ENCODE peak calls at places on chromosomes 13 and 19, in nine cellular contexts. L is thoracic aorta, E is AG04450, C is tibial nerve, Z is epithelial cell of proximal tubule, F is fibroblast of lung, D is right atrium auricular region, M is Peyer's patch, U is cardiac muscle cell. V is an unnamed sample.

GRCh38 chr19:5170329-5170745 is 170.3 kb downstream of the PTPRS start:
- DNase-seq in L (no peak), E (no peak), C (no peak), Z (no peak), F (no peak), D (no peak), M (peak), U (no peak), V (no peak)

GRCh38 chr13:99859178-99860177 is 112.1 kb downstream of the ZIC5 start:
- DNase-seq in L (no peak), E (no peak), C (no peak), Z (no peak), F (no peak), D (no peak), M (no peak), U (no peak), V (no peak)

GRCh38 chr19:38152461-38153379 is 71.3 kb downstream of the DPF1 start:
- DNase-seq in L (no peak), E (no peak), C (no peak), Z (no peak), F (peak), D (no peak), M (no peak), U (peak), V (no peak)

GRCh38 chr19:18294467-18294864 is 13.0 kb upstream of the JUND start:
- DNase-seq in L (no peak), E (no peak), C (no peak), Z (no peak), F (no peak), D (no peak), M (peak), U (no peak), V (no peak)

GRCh38 chr13:44398606-44399005 is 25.0 kb downstream of the SERP2 start:
- DNase-seq in L (no peak), E (no peak), C (no peak), Z (no peak), F (no peak), D (no peak), M (no peak), U (no peak), V (no peak)

GRCh38 chr13:110525328-110526319 is 35.9 kb downstream of the RAB20 start:
- DNase-seq in L (no peak), E (no peak), C (no peak), Z (no peak), F (no peak), D (no peak), M (peak), U (no peak), V (no peak)

GRCh38 chr19:43594710-43595604 is 977 bp downstream of the IRGQ start:
- DNase-seq in L (no peak), E (no peak), C (no peak), Z (no peak), F (peak), D (peak), M (peak), U (peak), V (peak)

GRCh38 chr19:35247526-35248309 is 1.1 kb upstream of the LSR start:
- DNase-seq in L (no peak), E (no peak), C (no peak), Z (peak), F (no peak), D (peak), M (peak), U (no peak), V (no peak)

GRCh38 chr19:35140207-35140897 is 1.7 kb downstream of the FXYD1 start:
- DNase-seq in L (no peak), E (no peak), C (no peak), Z (no peak), F (no peak), D (no peak), M (no peak), U (no peak), V (no peak)

GRCh38 chr13:85816413-85816812 is 17.2 kb upstream of the SLITRK6 start:
- DNase-seq in L (no peak), E (no peak), C (no peak), Z (no peak), F (peak), D (no peak), M (no peak), U (peak), V (no peak)

GRCh38 chr19:12838182-12838890 is at the start of gene MAST1:
- DNase-seq in L (no peak), E (no peak), C (no peak), Z (no peak), F (no peak), D (no peak), M (no peak), U (peak), V (peak)

GRCh38 chr13:92074658-92075057 is 676.2 kb downstream of the GPC5 start:
- DNase-seq in L (no peak), E (no peak), C (no peak), Z (peak), F (peak), D (no peak), M (no peak), U (peak), V (no peak)

GRCh38 chr19:33613601-33614000 is 8.2 kb upstream of the CHST8 start:
- DNase-seq in L (no peak), E (no peak), C (no peak), Z (no peak), F (no peak), D (no peak), M (no peak), U (no peak), V (no peak)

GRCh38 chr13:48585456-48585840 is 52.6 kb upstream of the RCBTB2 start:
- DNase-seq in L (no peak), E (no peak), C (no peak), Z (no peak), F (peak), D (no peak), M (no peak), U (peak), V (peak)

GRCh38 chr19:10826846-10827245 is 9.2 kb downstream of the TMED1 start:
- DNase-seq in L (no peak), E (no peak), C (no peak), Z (no peak), F (no peak), D (no peak), M (no peak), U (no peak), V (no peak)

GRCh38 chr19:28288850-28289249 is 924.1 kb downstream of the UQCRFS1 start:
- DNase-seq in L (no peak), E (no peak), C (no peak), Z (no peak), F (no peak), D (no peak), M (no peak), U (peak), V (no peak)

GRCh38 chr19:18513868-18514267 is 8.0 kb downstream of the ELL start:
- DNase-seq in L (no peak), E (no peak), C (peak), Z (no peak), F (peak), D (no peak), M (no peak), U (peak), V (peak)

GRCh38 chr13:102002271-102002670 is 399.6 kb downstream of the FGF14 start:
- DNase-seq in L (no peak), E (no peak), C (no peak), Z (no peak), F (no peak), D (no peak), M (no peak), U (no peak), V (peak)

GRCh38 chr19:576768-577438 is 4.5 kb downstream of the BSG start:
- DNase-seq in L (no peak), E (no peak), C (no peak), Z (no peak), F (no peak), D (no peak), M (no peak), U (no peak), V (no peak)

GRCh38 chr13:48655291-48655690 is 1.6 kb downstream of the CYSLTR2 start:
- DNase-seq in L (no peak), E (no peak), C (no peak), Z (no peak), F (no peak), D (no peak), M (no peak), U (no peak), V (no peak)

GRCh38 chr19:5627395-5627904 is 4.6 kb downstream of the SAFB start:
- DNase-seq in L (no peak), E (no peak), C (peak), Z (no peak), F (peak), D (no peak), M (peak), U (no peak), V (peak)

GRCh38 chr13:42525035-42525504 is 48.9 kb upstream of the TNFSF11 start:
- DNase-seq in L (no peak), E (no peak), C (no peak), Z (peak), F (peak), D (no peak), M (no peak), U (peak), V (peak)

GRCh38 chr19:4596033-4596904 is 36.8 kb upstream of the SEMA6B start:
- DNase-seq in L (no peak), E (no peak), C (no peak), Z (no peak), F (no peak), D (no peak), M (no peak), U (no peak), V (no peak)

GRCh38 chr19:32318884-32319520 is 26.4 kb upstream of the ZNF507 start:
- DNase-seq in L (no peak), E (no peak), C (no peak), Z (no peak), F (no peak), D (no peak), M (no peak), U (no peak), V (no peak)

GRCh38 chr13:77836423-77836822 is 82.2 kb downstream of the EDNRB start:
- DNase-seq in L (no peak), E (no peak), C (no peak), Z (no peak), F (peak), D (no peak), M (no peak), U (peak), V (peak)

GRCh38 chr13:37656247-37656940 is 57.8 kb upstream of the POSTN start:
- DNase-seq in L (no peak), E (peak), C (no peak), Z (peak), F (peak), D (no peak), M (no peak), U (peak), V (peak)

GRCh38 chr19:4140237-4140711 is 13.2 kb upstream of the CREB3L3 start:
- DNase-seq in L (no peak), E (peak), C (no peak), Z (no peak), F (peak), D (no peak), M (no peak), U (peak), V (peak)

GRCh38 chr13:25286308-25286968 is 850 bp downstream of the MTMR6 start:
- DNase-seq in L (no peak), E (no peak), C (peak), Z (no peak), F (peak), D (no peak), M (peak), U (peak), V (peak)

GRCh38 chr19:4049432-4049831 is 17.3 kb downstream of the ZBTB7A start:
- DNase-seq in L (no peak), E (no peak), C (no peak), Z (no peak), F (no peak), D (no peak), M (no peak), U (no peak), V (no peak)

GRCh38 chr13:30832845-30833332 is 73.2 kb upstream of the MEDAG start:
- DNase-seq in L (no peak), E (no peak), C (no peak), Z (no peak), F (no peak), D (no peak), M (no peak), U (peak), V (peak)

GRCh38 chr13:27171830-27172494 is 351 bp upstream of the USP12 start:
- DNase-seq in L (peak), E (peak), C (peak), Z (no peak), F (peak), D (peak), M (peak), U (peak), V (peak)

GRCh38 chr19:35068941-35069634 is 27.6 kb downstream of the HPN start:
- DNase-seq in L (no peak), E (no peak), C (no peak), Z (no peak), F (no peak), D (no peak), M (no peak), U (no peak), V (no peak)

GRCh38 chr13:67619987-67620386 is 389.9 kb upstream of the PCDH9 start:
- DNase-seq in L (no peak), E (peak), C (no peak), Z (no peak), F (peak), D (no peak), M (no peak), U (no peak), V (no peak)

GRCh38 chr13:59766236-59766635 is 397.5 kb downstream of the DIAPH3 start:
- DNase-seq in L (no peak), E (no peak), C (no peak), Z (no peak), F (no peak), D (no peak), M (no peak), U (no peak), V (no peak)

GRCh38 chr13:114021464-114022308 is 47.8 kb upstream of the C13orf46 start:
- DNase-seq in L (no peak), E (no peak), C (no peak), Z (no peak), F (no peak), D (no peak), M (no peak), U (no peak), V (no peak)

GRCh38 chr19:2461751-2462634 is 5.2 kb upstream of the LMNB2 start:
- DNase-seq in L (no peak), E (no peak), C (no peak), Z (no peak), F (peak), D (no peak), M (peak), U (peak), V (peak)

GRCh38 chr19:5080030-5080644 is 111.2 kb downstream of the KDM4B start:
- DNase-seq in L (no peak), E (no peak), C (no peak), Z (no peak), F (no peak), D (no peak), M (no peak), U (no peak), V (no peak)

GRCh38 chr19:23817519-23817918 is 58.8 kb upstream of the ZNF681 start:
- DNase-seq in L (no peak), E (no peak), C (no peak), Z (no peak), F (peak), D (no peak), M (peak), U (peak), V (peak)

GRCh38 chr13:55893541-55893940 is 1247.2 kb upstream of the PRR20A start:
- DNase-seq in L (no peak), E (no peak), C (no peak), Z (no peak), F (peak), D (no peak), M (no peak), U (no peak), V (no peak)
- TF ChIP-seq CTCF in L (no peak), E (no peak), C (no peak), Z (no peak), F (no peak), D (no peak), M (no peak), U (no peak), V (no peak)

DNA sequence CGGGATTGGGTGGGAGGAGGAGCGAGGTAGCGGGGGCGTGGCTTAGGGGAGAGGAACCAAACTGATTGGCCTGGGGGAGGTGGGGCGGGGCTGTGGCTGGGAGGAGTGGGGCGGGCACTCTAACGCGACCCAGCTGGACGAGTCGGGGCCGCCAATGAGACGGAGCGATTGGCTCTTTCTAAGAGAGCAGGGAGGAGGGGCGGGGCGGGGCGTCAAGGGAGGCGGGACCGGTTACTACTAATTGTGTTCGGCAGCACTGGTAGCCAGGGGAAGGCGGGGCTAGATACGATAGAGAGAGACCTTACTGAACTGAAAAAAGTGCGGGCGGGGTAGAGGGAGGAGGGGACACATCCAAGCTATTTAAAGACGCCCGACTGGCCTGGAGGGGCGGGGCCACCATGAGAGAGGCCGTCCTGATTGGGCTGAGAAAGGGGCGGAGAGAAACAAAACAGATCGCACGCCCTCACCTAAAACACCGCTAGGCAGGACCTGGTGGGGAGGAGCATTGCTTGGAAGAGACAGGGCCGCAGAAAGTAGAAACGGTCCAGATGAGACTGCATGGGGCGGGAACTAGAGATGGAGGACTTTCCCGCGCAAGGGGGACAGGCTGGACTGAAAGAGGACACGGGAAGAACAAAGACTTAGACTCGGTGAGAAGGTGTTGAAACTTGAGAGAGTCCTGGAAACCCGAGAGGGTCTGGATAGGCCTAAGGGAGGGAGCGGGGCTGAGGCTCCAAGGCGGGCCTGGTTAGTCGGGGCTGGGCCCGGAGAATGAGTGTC is at the start of gene KCNC3:
- DNase-seq in L (peak), E (peak), C (peak), Z (peak), F (peak), D (peak), M (peak), U (peak), V (peak)
- H3K4me3 ChIP-seq in L (peak), E (peak), C (peak), Z (peak), F (no peak), D (peak), M (peak), U (peak), V (peak)

GRCh38 chr13:70784590-70784989 is 676.3 kb upstream of the KLHL1 start:
- DNase-seq in L (no peak), E (no peak), C (no peak), Z (no peak), F (no peak), D (no peak), M (no peak), U (no peak), V (no peak)
- TF ChIP-seq CTCF in L (no peak), E (no peak), C (no peak), Z (no peak), F (no peak), D (no peak), M (no peak), U (no peak), V (no peak)

DNA sequence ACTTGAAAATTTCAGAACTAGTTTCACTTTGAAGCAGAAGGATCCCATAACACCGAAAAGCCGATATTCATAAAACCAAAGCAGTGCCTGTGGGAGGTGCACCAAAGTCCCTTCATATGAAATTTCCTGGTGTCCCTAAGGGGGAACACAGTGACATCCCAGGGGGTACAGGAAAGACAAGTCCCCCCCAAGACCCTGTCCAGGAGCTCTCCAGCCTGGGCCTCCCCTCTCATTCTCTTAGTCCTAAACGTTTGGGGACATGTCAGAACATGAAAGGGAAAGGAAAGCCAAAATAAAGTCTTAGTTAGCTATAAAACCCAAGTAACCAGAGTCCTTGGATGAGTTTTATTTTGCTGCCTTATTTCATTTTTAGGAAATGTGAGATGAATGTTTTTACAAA is 56.6 kb downstream of the MRPL57 start:
- DNase-seq in L (no peak), E (no peak), C (no peak), Z (no peak), F (no peak), D (no peak), M (no peak), U (no peak), V (peak)
- H3K4me3 ChIP-seq in L (peak), E (no peak), C (no peak), Z (no peak), F (no peak), D (no peak), M (no peak), U (no peak), V (peak)

GRCh38 chr19:45913874-45914830 is at the start of gene NANOS2:
- DNase-seq in L (no peak), E (no peak), C (no peak), Z (no peak), F (no peak), D (no peak), M (no peak), U (peak), V (no peak)
- TF ChIP-seq CTCF in L (no peak), E (no peak), C (no peak), Z (peak), F (no peak), D (peak), M (no peak), U (no peak), V (no peak)

GRCh38 chr13:41015920-41016319 is 3.2 kb downstream of the ELF1 start:
- DNase-seq in L (no peak), E (no peak), C (no peak), Z (no peak), F (no peak), D (no peak), M (no peak), U (no peak), V (no peak)
- H3K4me3 ChIP-seq in L (no peak), E (no peak), C (no peak), Z (no peak), F (no peak), D (no peak), M (no peak), U (no peak), V (no peak)